ENCODE peak calls at places on chromosome 13, in seven cellular contexts. N is left ventricle myocardium inferior, Z is mammary epithelial cell, V is WERI-Rb-1, X is AG04450, I is pancreas, K is IMR-90. A is an unnamed sample.

GRCh38 chr13:30033681-30034447 is 183.4 kb upstream of the UBL3 start:
- DNase-seq in Z (peak), I (no peak), X (peak), K (peak), V (no peak), N (no peak), A (peak)

GRCh38 chr13:110257408-110257807 is 49.5 kb downstream of the COL4A1 start:
- DNase-seq in X (no peak), Z (no peak), N (no peak), V (no peak), K (no peak), I (no peak), A (no peak)

GRCh38 chr13:110328509-110328908 is 21.4 kb downstream of the COL4A2 start:
- DNase-seq in V (no peak), N (no peak), Z (no peak), I (no peak), K (no peak), X (no peak), A (no peak)

GRCh38 chr13:111503376-111503775 is 182.9 kb downstream of the TEX29 start:
- DNase-seq in N (no peak), K (no peak), Z (no peak), V (peak), X (no peak), I (no peak), A (no peak)

GRCh38 chr13:42355841-42356575 is 84.1 kb downstream of the AKAP11 start:
- DNase-seq in V (no peak), Z (peak), N (no peak), I (no peak), X (no peak), K (no peak), A (no peak)

GRCh38 chr13:19767966-19768365 is 14.8 kb downstream of the PSPC1 start:
- DNase-seq in Z (no peak), X (no peak), V (no peak), N (no peak), K (no peak), I (no peak), A (no peak)

GRCh38 chr13:35992964-35993363 is 138.2 kb downstream of the DCLK1 start:
- DNase-seq in V (no peak), X (no peak), Z (no peak), I (no peak), K (no peak), N (no peak), A (no peak)

GRCh38 chr13:42041017-42041683 is 7.3 kb upstream of the DGKH start:
- DNase-seq in N (peak), X (no peak), K (peak), I (peak), V (peak), Z (peak), A (peak)

GRCh38 chr13:42049454-42049780 is 969 bp downstream of the DGKH start:
- DNase-seq in V (no peak), I (no peak), K (no peak), X (no peak), N (no peak), Z (no peak), A (no peak)

GRCh38 chr13:51697181-51697580 is 106.8 kb downstream of the DHRS12 start:
- DNase-seq in I (no peak), N (no peak), V (no peak), K (peak), Z (no peak), X (no peak), A (no peak)

GRCh38 chr13:105105471-105105870 is 1430.0 kb downstream of the EFNB2 start:
- DNase-seq in Z (no peak), I (no peak), K (no peak), V (no peak), N (no peak), X (no peak), A (no peak)

GRCh38 chr13:20672772-20673171 is 30.7 kb upstream of the IL17D start:
- DNase-seq in I (no peak), K (peak), V (no peak), X (peak), N (no peak), Z (no peak), A (peak)

GRCh38 chr13:107421951-107422350 is 793.4 kb downstream of the LIG4 start:
- DNase-seq in V (no peak), Z (no peak), I (no peak), K (peak), N (no peak), X (no peak), A (no peak)

GRCh38 chr13:37681295-37682032 is 82.9 kb upstream of the POSTN start:
- DNase-seq in N (no peak), X (peak), Z (no peak), V (no peak), I (no peak), K (peak), A (peak)

GRCh38 chr13:50596776-50597203 is 246.7 kb downstream of the DLEU7 start:
- DNase-seq in V (no peak), N (no peak), Z (no peak), X (no peak), I (no peak), K (no peak), A (no peak)

GRCh38 chr13:82675024-82675423 is 1207.2 kb downstream of the SLITRK1 start:
- DNase-seq in Z (no peak), V (no peak), K (no peak), X (no peak), I (no peak), N (no peak), A (no peak)

GRCh38 chr13:32019612-32020233 is 11.9 kb upstream of the FRY start:
- DNase-seq in Z (peak), I (no peak), N (no peak), X (peak), K (peak), V (peak), A (peak)

GRCh38 chr13:19961924-19962323 is 3.4 kb downstream of the ZMYM2 start:
- DNase-seq in K (peak), I (no peak), N (no peak), V (no peak), Z (no peak), X (no peak), A (no peak)

GRCh38 chr13:95067303-95067702 is 233.9 kb downstream of the ABCC4 start:
- DNase-seq in Z (no peak), V (no peak), I (no peak), N (no peak), X (no peak), K (peak), A (peak)

GRCh38 chr13:97000295-97000925 is 6.1 kb upstream of the OXGR1 start:
- DNase-seq in N (no peak), K (peak), V (no peak), X (no peak), Z (no peak), I (no peak), A (peak)

GRCh38 chr13:77511552-77511951 is 24.0 kb upstream of the SCEL start:
- DNase-seq in Z (no peak), I (no peak), X (no peak), K (no peak), V (no peak), N (no peak), A (no peak)

GRCh38 chr13:30319130-30319529 is 11.8 kb upstream of the KATNAL1 start:
- DNase-seq in Z (no peak), K (no peak), N (no peak), X (no peak), I (no peak), V (no peak), A (no peak)

GRCh38 chr13:100827489-100828000 is 152.9 kb upstream of the TMTC4 start:
- DNase-seq in N (no peak), Z (no peak), I (no peak), X (no peak), V (no peak), K (no peak), A (peak)

GRCh38 chr13:47484564-47484963 is 516.5 kb downstream of the SUCLA2 start:
- DNase-seq in I (no peak), X (peak), V (no peak), Z (peak), N (no peak), K (peak), A (peak)

GRCh38 chr13:97561182-97561581 is 127.2 kb downstream of the RAP2A start:
- DNase-seq in N (no peak), K (no peak), Z (no peak), X (no peak), V (no peak), I (no peak), A (no peak)

GRCh38 chr13:20118268-20119140 is 42.3 kb downstream of the GJA3 start:
- DNase-seq in X (no peak), N (peak), V (peak), I (peak), Z (no peak), K (no peak), A (peak)

GRCh38 chr13:78657699-78658629 is 991 bp downstream of the OBI1 start:
- DNase-seq in K (peak), V (no peak), I (no peak), Z (peak), X (no peak), N (no peak), A (peak)

GRCh38 chr13:102369303-102369702 is 32.5 kb downstream of the FGF14 start:
- DNase-seq in Z (no peak), I (no peak), K (no peak), X (no peak), V (no peak), N (no peak), A (no peak)

GRCh38 chr13:100673376-100673830 is 1.2 kb downstream of the TMTC4 start:
- DNase-seq in X (no peak), N (no peak), Z (no peak), K (no peak), V (peak), I (peak), A (no peak)

GRCh38 chr13:97493471-97493870 is 59.5 kb downstream of the RAP2A start:
- DNase-seq in V (no peak), I (no peak), K (no peak), X (no peak), Z (no peak), N (no peak), A (no peak)

GRCh38 chr13:24161010-24161775 is 673 bp downstream of the SPATA13 start:
- DNase-seq in Z (no peak), X (no peak), V (no peak), K (no peak), N (no peak), I (peak), A (no peak)

GRCh38 chr13:24161980-24162517 is 1.5 kb downstream of the SPATA13 start:
- DNase-seq in X (no peak), V (no peak), K (no peak), N (no peak), Z (no peak), I (peak), A (no peak)

GRCh38 chr13:24159362-24159761 is 1.2 kb upstream of the SPATA13 start:
- DNase-seq in I (no peak), V (no peak), X (no peak), Z (no peak), K (no peak), N (no peak), A (no peak)

GRCh38 chr13:24162604-24163003 is 2.1 kb downstream of the SPATA13 start:
- DNase-seq in Z (no peak), I (no peak), N (no peak), X (no peak), K (no peak), V (no peak), A (no peak)

DNA sequence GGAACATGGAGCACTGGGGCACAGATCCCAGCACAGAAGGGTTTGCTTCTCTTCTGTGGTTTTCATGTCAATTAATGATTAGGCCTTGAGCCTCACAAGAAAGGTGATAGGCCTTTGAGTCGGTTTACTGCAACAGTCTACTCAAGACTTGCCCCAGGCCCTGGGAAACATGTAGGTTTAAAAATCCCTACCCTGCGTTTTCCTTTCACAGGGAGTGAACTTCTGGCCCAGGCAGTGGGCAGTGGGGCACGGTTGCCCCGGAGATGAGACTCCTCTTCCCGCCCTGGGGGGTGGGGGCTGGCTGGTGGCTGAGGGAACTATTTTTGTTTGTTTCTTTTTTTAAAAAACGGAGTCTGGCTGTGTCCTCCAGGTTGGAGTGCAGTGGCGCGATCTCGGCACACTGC is 597 bp upstream of the SPATA13 start:
- DNase-seq in Z (no peak), X (no peak), K (no peak), I (no peak), V (no peak), N (no peak), A (no peak)
- H3K4me3 ChIP-seq in Z (peak), X (peak), K (peak), I (peak), V (peak), N (peak), A (peak)

GRCh38 chr13:60273971-60274370 is 110.2 kb upstream of the DIAPH3 start:
- DNase-seq in X (no peak), K (no peak), Z (peak), N (no peak), I (no peak), V (no peak), A (no peak)
- TF ChIP-seq CTCF in X (no peak), K (no peak), Z (no peak), N (no peak), I (no peak), V (no peak), A (no peak)

GRCh38 chr13:85132986-85133385 is 666.2 kb downstream of the SLITRK6 start:
- DNase-seq in N (no peak), V (no peak), Z (no peak), X (no peak), K (no peak), I (no peak), A (no peak)
- H3K4me3 ChIP-seq in N (no peak), V (no peak), Z (no peak), X (no peak), K (no peak), I (no peak), A (no peak)

DNA sequence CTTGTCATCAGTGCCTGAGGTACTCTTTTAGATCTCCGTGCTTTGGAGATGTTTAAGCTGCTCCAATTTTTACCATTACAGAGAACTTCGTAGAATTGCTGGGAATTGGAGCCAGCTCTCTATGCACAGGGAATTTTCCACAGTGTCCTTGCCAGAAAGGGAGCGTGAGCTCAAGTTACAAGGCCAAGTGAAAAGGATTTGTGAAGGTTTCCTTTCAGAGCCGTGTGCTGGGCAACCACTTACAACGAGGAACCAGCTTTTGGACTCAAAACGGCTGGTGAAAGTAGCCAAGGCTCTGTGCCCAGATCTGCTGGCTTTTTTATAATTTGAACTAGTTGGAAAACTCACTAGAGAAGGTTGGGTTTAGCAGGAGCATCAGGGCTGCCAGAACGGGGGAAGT is 82.5 kb downstream of the NUFIP1 start:
- DNase-seq in N (no peak), X (no peak), V (no peak), K (peak), Z (no peak), I (peak), A (peak)
- TF ChIP-seq CTCF in N (no peak), X (no peak), V (no peak), K (no peak), Z (no peak), I (no peak), A (no peak)

DNA sequence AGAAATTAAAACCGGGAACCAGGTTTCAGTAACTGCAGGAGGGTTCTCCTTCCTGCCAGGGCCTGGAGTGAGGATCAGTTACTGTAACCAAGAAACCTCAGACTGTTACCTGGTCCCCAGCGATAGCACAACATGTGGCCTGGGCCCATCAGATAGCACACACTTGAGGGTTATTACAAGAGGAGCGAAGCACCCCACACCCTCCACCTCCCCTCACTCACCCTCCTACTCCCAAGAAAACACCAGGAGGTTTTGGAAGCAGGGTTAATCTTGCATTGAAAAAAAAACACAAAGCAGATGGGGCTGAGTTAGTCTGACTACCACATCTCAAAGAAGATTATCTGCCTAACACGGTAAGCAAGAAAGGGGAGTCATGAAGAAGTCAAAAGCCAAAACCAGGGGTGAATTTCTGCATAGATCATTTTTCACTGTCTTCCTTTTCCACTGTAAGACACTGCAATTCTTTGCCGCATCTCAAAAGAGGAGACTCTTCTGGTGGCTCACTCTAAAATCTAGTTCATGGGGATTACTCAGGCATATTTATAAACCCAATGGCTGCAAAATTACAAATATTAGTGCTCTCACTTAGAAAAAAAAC is 75.9 kb upstream of the DOCK9 start:
- DNase-seq in I (no peak), K (no peak), N (no peak), Z (no peak), V (peak), X (no peak), A (no peak)
- H3K4me3 ChIP-seq in I (no peak), K (no peak), N (no peak), Z (no peak), V (peak), X (no peak), A (no peak)

GRCh38 chr13:72808917-72809500 is 27.1 kb downstream of the PIBF1 start:
- DNase-seq in I (no peak), V (no peak), X (no peak), K (peak), Z (peak), N (no peak), A (peak)
- TF ChIP-seq CTCF in I (peak), V (no peak), X (peak), K (peak), Z (peak), N (peak), A (peak)

DNA sequence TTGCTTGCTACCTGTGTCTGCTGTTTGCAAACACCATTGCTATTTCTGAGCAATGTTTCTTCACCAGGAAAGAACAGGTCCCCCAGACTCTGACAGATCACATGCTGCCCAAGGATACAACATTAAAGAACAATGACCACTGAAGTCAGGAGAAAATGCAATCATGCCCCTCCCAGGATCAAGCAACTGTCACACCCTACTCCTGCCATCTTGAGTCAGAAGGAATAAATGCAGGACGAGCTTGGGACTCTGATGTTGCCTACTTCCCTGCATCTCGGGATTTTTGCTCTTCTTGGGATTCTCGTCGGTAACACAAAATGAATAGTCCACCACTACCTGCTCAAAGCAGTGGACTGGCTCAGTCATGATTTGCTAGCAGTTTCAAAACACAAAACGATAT is 490.6 kb downstream of the COG6 start:
- DNase-seq in V (no peak), N (no peak), K (no peak), Z (no peak), I (no peak), X (no peak), A (no peak)
- H3K4me3 ChIP-seq in V (no peak), N (no peak), K (no peak), Z (no peak), I (no peak), X (no peak), A (no peak)

DNA sequence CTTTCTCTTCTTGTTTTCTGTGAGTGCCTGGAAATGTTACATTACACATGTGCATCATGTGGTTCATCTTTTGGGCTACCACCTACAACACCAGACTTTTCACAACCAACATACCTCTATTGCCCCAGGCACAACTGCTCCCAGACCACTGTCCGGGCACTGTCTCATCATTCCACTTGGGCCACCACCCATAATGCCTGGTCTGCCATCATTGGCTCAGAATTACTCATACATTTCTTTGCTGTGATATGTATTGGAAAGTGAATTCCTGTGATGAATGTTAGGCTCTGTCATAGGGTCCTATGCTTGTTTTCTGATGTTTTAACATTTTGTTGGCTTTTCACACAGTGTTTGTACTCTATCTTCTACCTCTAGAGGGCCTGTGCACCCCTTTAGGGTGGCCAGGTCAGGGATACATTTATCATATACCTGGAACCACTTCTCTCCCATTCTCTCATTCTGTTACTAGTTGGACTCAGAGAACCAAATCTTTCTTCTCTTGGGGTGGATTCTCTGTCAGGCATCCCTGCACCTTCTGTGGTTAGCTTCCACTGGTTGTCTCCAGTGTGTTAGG is 172.8 kb downstream of the NHLRC3 start:
- DNase-seq in X (no peak), K (no peak), N (no peak), I (no peak), Z (peak), V (no peak), A (no peak)
- TF ChIP-seq CTCF in X (no peak), K (no peak), N (no peak), I (no peak), Z (no peak), V (no peak), A (no peak)

DNA sequence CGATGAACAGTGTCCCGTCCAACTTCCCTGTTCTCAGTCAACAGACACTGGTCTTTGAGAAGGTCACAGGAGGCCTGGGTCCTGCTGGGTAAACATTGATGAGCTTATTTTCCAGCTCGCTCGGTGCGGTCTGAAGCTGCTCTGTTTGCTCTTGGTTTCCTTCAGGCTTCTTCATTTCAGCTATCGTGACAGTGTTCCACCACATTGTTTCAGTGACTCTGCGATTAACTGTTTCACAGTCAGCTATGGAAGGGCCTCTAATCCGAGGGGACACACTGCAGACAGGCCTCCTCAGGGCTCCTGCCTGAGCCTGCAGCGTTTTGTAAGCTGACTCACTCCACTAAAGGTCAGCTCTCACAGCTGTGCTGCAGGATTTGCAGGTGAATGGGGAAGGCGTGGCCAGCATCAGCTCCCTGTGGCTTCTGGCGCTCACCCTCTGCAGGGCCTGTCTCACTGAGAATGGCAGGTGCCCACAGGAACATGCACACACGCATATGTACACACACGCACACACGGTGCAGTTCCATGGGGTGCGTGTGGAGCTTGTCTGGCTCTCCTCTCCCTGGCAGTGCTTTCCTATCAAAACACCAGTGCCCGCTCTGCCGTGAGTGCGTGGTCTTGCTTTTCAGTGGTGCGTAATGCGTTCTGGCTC is 62.9 kb upstream of the MCF2L start:
- DNase-seq in K (no peak), X (no peak), N (no peak), I (no peak), Z (peak), V (peak), A (no peak)
- H3K4me3 ChIP-seq in K (no peak), X (no peak), N (no peak), I (no peak), Z (no peak), V (no peak), A (no peak)

A was measured in AG10803.